ENCODE peak calls at places on chromosomes 6 and 20, in seven cellular contexts. C is stomach, L is SK-N-SH, K is A549, H is transverse colon, R is sigmoid colon, U is tibial nerve. X is an unnamed sample.
A peak's percentile ranks its signal among the peaks of the same experiment; 100 is the strongest.

GRCh38 chr6:6942826-6943225 is 164.9 kb upstream of the RREB1 start:
- DNase-seq in K (no peak), L (no peak), H (peak; percentile 24), R (peak; percentile 72), U (no peak), C (no peak), X (peak; percentile 53)

GRCh38 chr6:21846541-21847451 is 253.2 kb downstream of the SOX4 start:
- DNase-seq in R (no peak), U (no peak), L (peak; percentile 35), H (no peak), C (no peak), K (no peak), X (no peak)

GRCh38 chr6:169567809-169568208 is 134.0 kb downstream of the WDR27 start:
- DNase-seq in K (no peak), H (no peak), R (no peak), C (no peak), U (no peak), L (no peak), X (no peak)

GRCh38 chr20:24770628-24771556 is 178.2 kb upstream of the CST7 start:
- DNase-seq in U (no peak), R (no peak), K (no peak), L (no peak), H (peak; percentile 5), C (peak; percentile 22), X (no peak)

GRCh38 chr20:43803276-43803675 is 76.5 kb upstream of the GTSF1L start:
- DNase-seq in U (no peak), C (no peak), H (no peak), R (no peak), K (no peak), L (no peak), X (no peak)

GRCh38 chr20:45206746-45207145 is at the start of gene SEMG1:
- DNase-seq in U (no peak), H (no peak), C (no peak), R (no peak), K (no peak), L (no peak), X (no peak)

GRCh38 chr6:37742401-37742760 is 44.7 kb upstream of the MDGA1 start:
- DNase-seq in R (no peak), K (no peak), H (no peak), L (no peak), U (no peak), C (no peak), X (no peak)

GRCh38 chr6:111563581-111563980 is 42.1 kb downstream of the TRAF3IP2 start:
- DNase-seq in U (no peak), K (no peak), R (no peak), L (no peak), H (no peak), C (no peak), X (no peak)

GRCh38 chr6:100426241-100426640 is 38.5 kb downstream of the SIM1 start:
- DNase-seq in K (no peak), C (no peak), H (no peak), R (no peak), L (no peak), U (no peak), X (no peak)

GRCh38 chr6:137852346-137852745 is 14.7 kb upstream of the TNFAIP3 start:
- DNase-seq in R (no peak), C (no peak), H (no peak), K (no peak), L (no peak), U (no peak), X (no peak)

GRCh38 chr6:117483004-117483644 is 650 bp downstream of the DCBLD1 start:
- DNase-seq in H (peak; percentile 67), R (peak; percentile 70), U (no peak), L (peak; percentile 54), C (peak; percentile 68), K (no peak), X (peak; percentile 48)

GRCh38 chr6:34148864-34149810 is 3.2 kb upstream of the GRM4 start:
- DNase-seq in L (peak; percentile 11), K (no peak), R (peak; percentile 7), U (no peak), C (no peak), H (no peak), X (peak; percentile 13)
- H3K4me1 ChIP-seq in L (peaks cover 12% of the 10 kb centered on the region), K (peaks cover 6% of the 10 kb centered on the region), R (no peaks in the 10 kb centered on the region), U (no peaks in the 10 kb centered on the region), C (peaks cover 21% of the 10 kb centered on the region), H (peaks cover 16% of the 10 kb centered on the region), X (peaks cover 5% of the 10 kb centered on the region)

GRCh38 chr20:21357851-21358250 is 39.5 kb downstream of the NKX2-4 start:
- DNase-seq in L (no peak), R (no peak), H (no peak), K (no peak), C (no peak), U (no peak), X (no peak)
- TF ChIP-seq EP300 in L (no peak), R (no peak), H (no peak), K (no peak), C (no peak), U (no peak), X (no peak)

DNA sequence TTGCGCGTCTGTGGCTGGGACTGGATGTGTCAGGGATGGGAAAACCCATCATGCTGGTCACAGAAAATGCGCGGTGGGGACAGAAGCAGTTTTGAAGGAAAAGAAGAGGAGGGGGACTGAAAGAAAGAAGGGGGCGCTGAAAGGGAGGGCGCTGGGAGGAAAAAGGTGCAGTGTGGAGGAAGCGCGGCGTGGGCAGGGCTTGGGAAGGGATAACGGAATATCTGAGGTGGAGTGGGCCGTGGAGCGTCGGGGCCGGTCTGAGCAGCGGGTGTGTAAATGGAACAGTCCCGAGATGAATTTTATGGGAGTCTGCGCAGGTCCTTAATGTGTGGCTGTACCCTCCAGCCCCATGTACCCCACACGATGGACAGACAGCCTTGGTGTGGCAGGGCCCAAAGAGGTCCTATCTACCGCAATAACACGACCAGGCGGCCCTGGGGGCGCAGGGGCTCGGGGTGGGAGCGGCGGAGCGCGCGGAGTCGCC is 366 bp upstream of the SLC29A1 start:
- DNase-seq in R (peak; percentile 73), L (no peak), U (no peak), K (peak; percentile 62), C (no peak), H (no peak), X (no peak)
- H3K4me1 ChIP-seq in R (no peaks in the 10 kb centered on the region), L (peaks cover 68% of the 10 kb centered on the region), U (no peaks in the 10 kb centered on the region), K (peaks cover 67% of the 10 kb centered on the region), C (peaks cover 93% of the 10 kb centered on the region), H (peaks cover 93% of the 10 kb centered on the region), X (peaks cover 37% of the 10 kb centered on the region)

GRCh38 chr20:22520381-22520780 is 64.0 kb downstream of the FOXA2 start:
- DNase-seq in R (no peak), K (no peak), C (no peak), U (no peak), H (no peak), L (no peak), X (no peak)
- TF ChIP-seq EP300 in R (no peak), K (no peak), C (no peak), U (no peak), H (no peak), L (no peak), X (no peak)

DNA sequence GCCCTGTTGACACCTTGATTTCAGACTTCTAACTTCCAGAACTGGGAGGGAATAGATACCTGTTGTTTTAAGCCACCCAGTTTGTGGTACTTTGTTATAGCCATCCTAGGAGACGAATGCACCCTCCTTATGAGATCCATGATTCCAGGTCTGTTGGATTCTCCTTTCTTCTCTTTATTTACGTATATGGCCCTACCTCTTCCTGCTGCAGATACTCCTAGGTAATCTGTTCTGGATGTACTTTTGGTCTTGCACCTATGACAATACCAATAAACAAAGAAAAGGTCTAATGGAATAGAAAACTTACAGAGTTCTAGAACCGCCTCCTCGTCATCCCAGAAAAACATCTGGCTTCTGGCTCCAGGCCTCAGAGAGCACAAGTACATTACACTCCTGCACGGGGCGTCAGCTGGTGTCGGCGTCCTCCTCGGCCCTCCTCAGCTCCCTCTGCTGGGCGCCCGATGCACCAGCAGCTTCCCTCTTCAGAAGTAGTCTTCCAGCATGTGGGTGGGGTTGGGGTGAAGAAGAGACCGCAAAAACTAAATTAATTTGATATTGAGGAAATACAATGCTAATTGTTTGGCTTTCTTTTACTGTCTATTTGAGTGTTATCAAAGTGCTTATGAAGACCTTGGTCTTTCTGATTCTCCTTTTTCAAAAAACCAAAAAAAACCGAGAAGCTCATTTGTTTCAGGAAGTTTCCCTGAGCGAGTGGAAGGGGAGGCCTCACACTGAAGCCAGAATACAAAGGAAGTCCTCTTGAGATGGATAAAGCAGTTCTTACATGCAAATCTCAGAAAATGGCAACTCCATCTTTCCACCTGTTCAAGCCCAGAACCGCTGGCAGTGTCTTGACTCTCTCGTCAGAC is 9.7 kb upstream of the ATXN1 start:
- DNase-seq in H (peak; percentile 83), K (peak; percentile 66), L (peak; percentile 74), R (peak; percentile 92), U (peak; percentile 69), C (peak; percentile 83), X (peak; percentile 65)
- H3K4me1 ChIP-seq in H (peaks cover 40% of the 10 kb centered on the region), K (peaks cover 42% of the 10 kb centered on the region), L (no peaks in the 10 kb centered on the region), R (no peaks in the 10 kb centered on the region), U (no peaks in the 10 kb centered on the region), C (peaks cover 51% of the 10 kb centered on the region), X (peaks cover 2% of the 10 kb centered on the region)

DNA sequence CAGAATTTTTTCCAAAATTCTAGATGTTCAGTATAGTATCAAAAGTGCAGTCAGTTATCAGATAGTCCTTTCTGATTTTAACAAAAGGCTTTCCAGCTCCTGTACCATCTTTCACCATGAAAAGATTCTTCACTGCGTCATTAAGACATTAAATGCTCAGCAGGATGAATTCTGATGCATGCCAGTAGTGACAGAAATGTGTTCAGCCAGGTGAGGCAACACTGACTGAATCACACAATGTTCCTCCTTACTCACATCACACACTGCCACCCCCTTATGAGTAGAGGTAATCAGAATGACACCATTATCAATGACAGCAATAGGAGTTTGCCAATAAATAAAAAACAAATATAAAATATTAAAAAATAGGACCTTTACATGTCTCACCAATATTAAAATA is 426.6 kb upstream of the PLCB4 start:
- DNase-seq in L (no peak), K (no peak), R (no peak), U (no peak), H (no peak), C (no peak), X (no peak)
- TF ChIP-seq EP300 in L (no peak), K (no peak), R (no peak), U (no peak), H (no peak), C (no peak), X (no peak)

DNA sequence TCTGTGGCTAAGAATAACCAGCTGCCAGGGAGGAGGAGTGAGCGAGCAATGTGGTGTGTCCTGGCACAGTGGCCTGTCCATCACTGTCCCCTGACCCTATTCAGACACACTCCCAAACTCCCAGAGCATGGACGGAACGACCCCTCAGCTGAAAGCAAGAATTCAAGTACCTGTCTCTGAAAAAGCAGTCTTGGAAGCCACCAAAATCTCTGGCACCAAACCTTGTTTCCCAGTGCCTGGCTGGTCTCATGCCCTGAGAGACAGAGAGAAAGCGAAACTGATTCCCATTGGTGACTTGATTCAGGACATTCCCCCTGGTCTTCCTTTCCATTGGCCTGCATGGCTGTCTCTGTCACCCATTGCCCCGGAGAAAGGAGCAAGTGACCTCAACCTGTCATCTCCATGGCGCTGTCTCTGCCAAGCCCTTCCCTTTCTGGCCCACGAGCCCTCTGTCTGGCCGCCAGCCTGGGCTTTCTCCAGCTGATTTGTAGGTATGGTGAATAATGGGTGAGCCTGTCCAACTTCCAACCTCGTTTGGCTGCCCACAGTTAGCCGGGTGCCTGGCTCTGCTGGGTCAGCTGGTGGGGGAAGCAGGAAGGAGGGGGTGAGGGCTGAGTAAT is at the start of gene DDO:
- DNase-seq in H (peak; percentile 52), L (no peak), C (peak; percentile 66), U (peak; percentile 8), K (no peak), R (peak; percentile 92), X (peak; percentile 43)
- H3K4me1 ChIP-seq in H (peaks cover 18% of the 10 kb centered on the region), L (peaks cover 7% of the 10 kb centered on the region), C (peaks cover 23% of the 10 kb centered on the region), U (no peaks in the 10 kb centered on the region), K (no peaks in the 10 kb centered on the region), R (no peaks in the 10 kb centered on the region), X (no peaks in the 10 kb centered on the region)

GRCh38 chr20:17568972-17569471 is 853 bp upstream of the DSTN start:
- DNase-seq in C (peak; percentile 87), L (peak; percentile 81), R (peak; percentile 98), U (peak; percentile 77), K (peak; percentile 95), H (peak; percentile 90), X (peak; percentile 84)
- TF ChIP-seq EP300 in C (peak; percentile 72), L (peak; percentile 21), R (peak; percentile 96), U (peak; percentile 85), K (peak; percentile 54), H (peak; percentile 30), X (peak; percentile 71)